ENCODE peak calls at places on chromosomes 11 and 22, in ten cellular contexts. F is body of pancreas; I is activated naive CD4-positive, alpha-beta T cell; W is Peyer's patch; O is hippocampal formation; T is NCI-H1092; V is stimulated activated CD4-positive, alpha-beta T cell treated with anti-CD3 and anti-CD28 coated beads, Interleukin-4, amount 100 ng/mL, for 4 hours; L is SK-N-DZ; S is endothelial cell; R is NCI-H524. M is an unnamed sample.

GRCh38 chr22:48565901-48566501 is 1261.7 kb downstream of the BRD1 start:
- DNase-seq in F (no peak), I (no peak), W (no peak), O (no peak), T (no peak), V (no peak), L (no peak), S (no peak), R (no peak), M (no peak)

GRCh38 chr11:44229664-44230063 is 80.3 kb downstream of the ALX4 start:
- DNase-seq in F (no peak), I (no peak), W (no peak), O (no peak), T (no peak), V (no peak), L (no peak), S (no peak), R (no peak), M (no peak)

GRCh38 chr11:113675003-113675471 is 31.1 kb downstream of the TMPRSS5 start:
- DNase-seq in F (no peak), I (no peak), W (no peak), O (no peak), T (no peak), V (no peak), L (no peak), S (no peak), R (no peak), M (no peak)

GRCh38 chr22:42282252-42282942 is 11.9 kb upstream of the TCF20 start:
- DNase-seq in F (no peak), I (no peak), W (no peak), O (no peak), T (no peak), V (no peak), L (no peak), S (no peak), R (no peak), M (no peak)

GRCh38 chr11:1744137-1744878 is 6.1 kb downstream of the IFITM10 start:
- DNase-seq in F (no peak), I (no peak), W (peak; percentile 13), O (peak; percentile 44), T (no peak), V (no peak), L (no peak), S (no peak), R (no peak), M (peak; percentile 70)

GRCh38 chr11:122293298-122294023 is 177.4 kb upstream of the BLID start:
- DNase-seq in F (no peak), I (no peak), W (no peak), O (peak; percentile 37), T (no peak), V (no peak), L (no peak), S (no peak), R (no peak), M (no peak)

GRCh38 chr11:32326522-32326921 is 108.8 kb downstream of the WT1 start:
- DNase-seq in F (no peak), I (no peak), W (no peak), O (no peak), T (no peak), V (no peak), L (no peak), S (no peak), R (no peak), M (no peak)

GRCh38 chr11:33005175-33005574 is 10.5 kb upstream of the DEPDC7 start:
- DNase-seq in F (no peak), I (no peak), W (no peak), O (no peak), T (no peak), V (peak; percentile 12), L (no peak), S (no peak), R (no peak), M (no peak)

GRCh38 chr11:12936200-12936599 is 72.9 kb upstream of the RASSF10 start:
- DNase-seq in F (no peak), I (no peak), W (no peak), O (no peak), T (no peak), V (no peak), L (no peak), S (no peak), R (no peak), M (no peak)

GRCh38 chr22:17366830-17367229 is 2.4 kb upstream of the CECR2 start:
- DNase-seq in F (peak; percentile 50), I (no peak), W (peak; percentile 25), O (no peak), T (no peak), V (peak; percentile 27), L (peak; percentile 59), S (peak; percentile 70), R (peak; percentile 60), M (peak; percentile 51)

GRCh38 chr11:114606003-114606801 is 10.6 kb upstream of the NXPE4 start:
- DNase-seq in F (no peak), I (no peak), W (no peak), O (no peak), T (no peak), V (no peak), L (no peak), S (no peak), R (no peak), M (no peak)